ENCODE peak calls at places on chromosome 7, in seven cellular contexts. E is tibial artery, N is left ventricle myocardium inferior, V is NCI-H2029, H is NCI-H1930, I is SJSA1, D is NCI-H1105 treated with DMSO at 0.1 percent for 48 hours. Q is an unnamed sample.

GRCh38 chr7:31948041-31948440 is 122.2 kb downstream of the PDE1C start:
- DNase-seq in E (no peak), V (no peak), N (no peak), I (peak), D (no peak), H (no peak), Q (no peak)

GRCh38 chr7:27162930-27163775 is 2.2 kb downstream of the HOXA9 start:
- DNase-seq in D (peak), V (no peak), I (no peak), N (no peak), H (no peak), E (no peak), Q (no peak)

GRCh38 chr7:158975526-158976467 is 119.4 kb downstream of the DYNC2I1 start:
- DNase-seq in H (no peak), D (peak), I (no peak), V (no peak), E (no peak), N (no peak), Q (no peak)

GRCh38 chr7:141533149-141533949 is 17.9 kb upstream of the AGK start:
- DNase-seq in N (peak), V (peak), H (peak), I (peak), E (peak), D (peak), Q (peak)

GRCh38 chr7:79137942-79138341 is 315.5 kb downstream of the MAGI2 start:
- DNase-seq in D (no peak), H (no peak), V (no peak), N (no peak), E (no peak), I (no peak), Q (no peak)

GRCh38 chr7:47326808-47327207 is 255.1 kb downstream of the TNS3 start:
- DNase-seq in I (no peak), D (no peak), N (peak), E (peak), H (no peak), V (no peak), Q (no peak)

GRCh38 chr7:87287738-87288341 is 57.6 kb upstream of the CROT start:
- DNase-seq in V (no peak), I (no peak), D (no peak), E (no peak), N (no peak), H (no peak), Q (no peak)

GRCh38 chr7:55484241-55484640 is 88.1 kb downstream of the VOPP1 start:
- DNase-seq in N (no peak), E (no peak), I (no peak), D (no peak), V (no peak), H (no peak), Q (no peak)

GRCh38 chr7:143407296-143408246 is 1.1 kb downstream of the EPHA1 start:
- DNase-seq in N (no peak), E (no peak), I (no peak), H (no peak), V (no peak), D (no peak), Q (no peak)

GRCh38 chr7:128938524-128939074 is 872 bp downstream of the IRF5 start:
- DNase-seq in H (no peak), E (no peak), N (no peak), I (no peak), V (no peak), D (peak), Q (no peak)

Q was measured in NCI-H1417 treated with DMSO at 0.1 percent for 48 hours.